ENCODE peak calls at places on chromosome X, in seven cellular contexts. One of them, this sample, is unnamed.

GRCh38 chrX:153411988-153412574 is 809 bp downstream of the ZFP92 start:
- DNase-seq in fibroblast of the conjunctiva: no peak
- DNase-seq in heart right ventricle: no peak
- DNase-seq in cardiac fibroblast: no peak
- DNase-seq in D721Med: no peak
- DNase-seq in H54: no peak
- DNase-seq in DMS79 treated with DMSO at 0.1 percent for 48 hours: peak; percentile 26
- DNase-seq in this sample: no peak

GRCh38 chrX:17497193-17497592 is 122.2 kb downstream of the NHS start:
- DNase-seq in D721Med: no peak
- DNase-seq in H54: no peak
- DNase-seq in fibroblast of the conjunctiva: no peak
- DNase-seq in cardiac fibroblast: no peak
- DNase-seq in heart right ventricle: no peak
- DNase-seq in DMS79 treated with DMSO at 0.1 percent for 48 hours: no peak
- DNase-seq in this sample: no peak

GRCh38 chrX:107551546-107551945 is 76.8 kb upstream of the PRPS1 start:
- DNase-seq in DMS79 treated with DMSO at 0.1 percent for 48 hours: peak; percentile 82
- DNase-seq in cardiac fibroblast: no peak
- DNase-seq in D721Med: no peak
- DNase-seq in H54: no peak
- DNase-seq in heart right ventricle: no peak
- DNase-seq in fibroblast of the conjunctiva: no peak
- DNase-seq in this sample: no peak

GRCh38 chrX:48511561-48511960 is 2.8 kb downstream of the PORCN start:
- DNase-seq in DMS79 treated with DMSO at 0.1 percent for 48 hours: no peak
- DNase-seq in fibroblast of the conjunctiva: no peak
- DNase-seq in cardiac fibroblast: peak; percentile 22
- DNase-seq in H54: no peak
- DNase-seq in heart right ventricle: no peak
- DNase-seq in D721Med: no peak
- DNase-seq in this sample: no peak

GRCh38 chrX:54978448-54978847 is 15.5 kb downstream of the PFKFB1 start:
- DNase-seq in D721Med: no peak
- DNase-seq in fibroblast of the conjunctiva: no peak
- DNase-seq in cardiac fibroblast: peak; percentile 7
- DNase-seq in DMS79 treated with DMSO at 0.1 percent for 48 hours: no peak
- DNase-seq in heart right ventricle: no peak
- DNase-seq in H54: no peak
- DNase-seq in this sample: no peak

GRCh38 chrX:50677789-50678188 is 136.2 kb downstream of the SHROOM4 start:
- DNase-seq in cardiac fibroblast: peak; percentile 8
- DNase-seq in fibroblast of the conjunctiva: no peak
- DNase-seq in heart right ventricle: no peak
- DNase-seq in H54: no peak
- DNase-seq in DMS79 treated with DMSO at 0.1 percent for 48 hours: no peak
- DNase-seq in D721Med: no peak
- DNase-seq in this sample: no peak

GRCh38 chrX:15930585-15930984 is 76.0 kb upstream of the AP1S2 start:
- DNase-seq in fibroblast of the conjunctiva: no peak
- DNase-seq in DMS79 treated with DMSO at 0.1 percent for 48 hours: no peak
- DNase-seq in heart right ventricle: no peak
- DNase-seq in D721Med: no peak
- DNase-seq in H54: no peak
- DNase-seq in cardiac fibroblast: peak; percentile 66
- DNase-seq in this sample: no peak

GRCh38 chrX:135923353-135923752 is 29.8 kb downstream of the SAGE1 start:
- DNase-seq in fibroblast of the conjunctiva: no peak
- DNase-seq in D721Med: no peak
- DNase-seq in cardiac fibroblast: peak; percentile 0
- DNase-seq in H54: no peak
- DNase-seq in DMS79 treated with DMSO at 0.1 percent for 48 hours: no peak
- DNase-seq in heart right ventricle: no peak
- DNase-seq in this sample: no peak

GRCh38 chrX:23779025-23779424 is 3.9 kb upstream of the SAT1 start:
- DNase-seq in H54: no peak
- DNase-seq in heart right ventricle: no peak
- DNase-seq in fibroblast of the conjunctiva: no peak
- DNase-seq in D721Med: no peak
- DNase-seq in cardiac fibroblast: peak; percentile 69
- DNase-seq in DMS79 treated with DMSO at 0.1 percent for 48 hours: no peak
- DNase-seq in this sample: no peak

GRCh38 chrX:53284684-53285447 is 3.5 kb upstream of the IQSEC2 start:
- DNase-seq in H54: no peak
- DNase-seq in D721Med: peak; percentile 25
- DNase-seq in DMS79 treated with DMSO at 0.1 percent for 48 hours: peak; percentile 1
- DNase-seq in fibroblast of the conjunctiva: no peak
- DNase-seq in cardiac fibroblast: peak; percentile 37
- DNase-seq in heart right ventricle: peak; percentile 40
- DNase-seq in this sample: peak; percentile 88

GRCh38 chrX:63784902-63785692 is at the start of gene ARHGEF9:
- DNase-seq in heart right ventricle: peak; percentile 5
- DNase-seq in H54: no peak
- DNase-seq in DMS79 treated with DMSO at 0.1 percent for 48 hours: peak; percentile 16
- DNase-seq in fibroblast of the conjunctiva: no peak
- DNase-seq in cardiac fibroblast: peak; percentile 7
- DNase-seq in D721Med: no peak
- DNase-seq in this sample: peak; percentile 81

GRCh38 chrX:68753218-68753617 is 75.6 kb upstream of the EFNB1 start:
- DNase-seq in DMS79 treated with DMSO at 0.1 percent for 48 hours: no peak
- DNase-seq in fibroblast of the conjunctiva: no peak
- DNase-seq in H54: no peak
- DNase-seq in heart right ventricle: no peak
- DNase-seq in D721Med: no peak
- DNase-seq in cardiac fibroblast: no peak
- DNase-seq in this sample: no peak

GRCh38 chrX:9992061-9992460 is 24.9 kb downstream of the CLDN34 start:
- DNase-seq in DMS79 treated with DMSO at 0.1 percent for 48 hours: no peak
- DNase-seq in H54: no peak
- DNase-seq in cardiac fibroblast: no peak
- DNase-seq in D721Med: no peak
- DNase-seq in heart right ventricle: no peak
- DNase-seq in fibroblast of the conjunctiva: no peak
- DNase-seq in this sample: no peak

GRCh38 chrX:134933248-134933647 is 57.5 kb upstream of the SMIM10 start:
- DNase-seq in cardiac fibroblast: peak; percentile 19
- DNase-seq in H54: no peak
- DNase-seq in DMS79 treated with DMSO at 0.1 percent for 48 hours: no peak
- DNase-seq in fibroblast of the conjunctiva: no peak
- DNase-seq in D721Med: no peak
- DNase-seq in heart right ventricle: peak; percentile 8
- DNase-seq in this sample: no peak

GRCh38 chrX:13428055-13428786 is 108.4 kb upstream of the ATXN3L start:
- DNase-seq in DMS79 treated with DMSO at 0.1 percent for 48 hours: no peak
- DNase-seq in heart right ventricle: no peak
- DNase-seq in fibroblast of the conjunctiva: peak; percentile 57
- DNase-seq in H54: no peak
- DNase-seq in cardiac fibroblast: peak; percentile 90
- DNase-seq in D721Med: no peak
- DNase-seq in this sample: peak; percentile 56

GRCh38 chrX:77962068-77962902 is 7.2 kb downstream of the PGAM4 start:
- DNase-seq in cardiac fibroblast: peak; percentile 52
- DNase-seq in DMS79 treated with DMSO at 0.1 percent for 48 hours: no peak
- DNase-seq in fibroblast of the conjunctiva: no peak
- DNase-seq in H54: no peak
- DNase-seq in D721Med: no peak
- DNase-seq in heart right ventricle: no peak
- DNase-seq in this sample: no peak

GRCh38 chrX:78979789-78980464 is 34.7 kb downstream of the P2RY10 start:
- DNase-seq in H54: no peak
- DNase-seq in DMS79 treated with DMSO at 0.1 percent for 48 hours: no peak
- DNase-seq in fibroblast of the conjunctiva: no peak
- DNase-seq in heart right ventricle: no peak
- DNase-seq in cardiac fibroblast: peak; percentile 35
- DNase-seq in D721Med: no peak
- DNase-seq in this sample: no peak

GRCh38 chrX:151729056-151729725 is 5.4 kb upstream of the CNGA2 start:
- DNase-seq in D721Med: no peak
- DNase-seq in DMS79 treated with DMSO at 0.1 percent for 48 hours: no peak
- DNase-seq in heart right ventricle: no peak
- DNase-seq in cardiac fibroblast: no peak
- DNase-seq in H54: no peak
- DNase-seq in fibroblast of the conjunctiva: no peak
- DNase-seq in this sample: no peak

GRCh38 chrX:23501974-23502373 is 165.3 kb upstream of the PRDX4 start:
- DNase-seq in heart right ventricle: no peak
- DNase-seq in H54: no peak
- DNase-seq in cardiac fibroblast: no peak
- DNase-seq in DMS79 treated with DMSO at 0.1 percent for 48 hours: no peak
- DNase-seq in fibroblast of the conjunctiva: no peak
- DNase-seq in D721Med: no peak
- DNase-seq in this sample: no peak

GRCh38 chrX:45322820-45323219 is 122.1 kb upstream of the DIPK2B start:
- DNase-seq in H54: no peak
- DNase-seq in D721Med: no peak
- DNase-seq in heart right ventricle: no peak
- DNase-seq in DMS79 treated with DMSO at 0.1 percent for 48 hours: no peak
- DNase-seq in cardiac fibroblast: peak; percentile 55
- DNase-seq in fibroblast of the conjunctiva: no peak
- DNase-seq in this sample: no peak

GRCh38 chrX:135982860-135983259 is 2.4 kb upstream of the SLC9A6 start:
- DNase-seq in cardiac fibroblast: peak; percentile 10
- DNase-seq in DMS79 treated with DMSO at 0.1 percent for 48 hours: no peak
- DNase-seq in heart right ventricle: no peak
- DNase-seq in H54: no peak
- DNase-seq in D721Med: no peak
- DNase-seq in fibroblast of the conjunctiva: no peak
- DNase-seq in this sample: no peak